ENCODE peak calls at places on chromosomes 13 and 19, in six cellular contexts. P is AG04450; J is fibroblast of lung; N is CD4-positive, CD25-positive, alpha-beta regulatory T cell; Y is cardiac fibroblast; D is IMR-90. I is an unnamed sample.

GRCh38 chr19:50556236-50557008 is 11.8 kb downstream of the LRRC4B start:
- DNase-seq in P (peak; percentile 16), Y (peak; percentile 65), J (peak; percentile 25), D (peak; percentile 59), N (peak; percentile 61), I (peak; percentile 64)

GRCh38 chr19:19105365-19106060 is 32.8 kb downstream of the TMEM161A start:
- DNase-seq in P (no peak), D (no peak), N (peak; percentile 7), Y (peak; percentile 36), J (peak; percentile 52), I (no peak)

GRCh38 chr19:16289594-16289993 is 35.0 kb upstream of the KLF2 start:
- DNase-seq in J (no peak), D (no peak), Y (no peak), N (peak; percentile 43), P (no peak), I (no peak)

GRCh38 chr13:79593611-79594275 is 112.8 kb downstream of the NDFIP2 start:
- DNase-seq in N (no peak), P (no peak), D (peak; percentile 11), Y (peak; percentile 82), J (peak; percentile 86), I (no peak)

GRCh38 chr13:37443538-37443937 is 155.0 kb downstream of the POSTN start:
- DNase-seq in N (no peak), Y (peak; percentile 97), D (peak; percentile 90), J (peak; percentile 92), P (peak; percentile 52), I (no peak)

GRCh38 chr13:36344886-36345437 is 1.2 kb downstream of the SPART start:
- DNase-seq in N (peak; percentile 46), Y (peak; percentile 35), J (peak; percentile 17), D (no peak), P (no peak), I (no peak)

GRCh38 chr19:39341122-39341719 is 1.0 kb upstream of the SAMD4B start:
- DNase-seq in J (peak; percentile 34), Y (no peak), P (no peak), D (no peak), N (peak; percentile 40), I (peak; percentile 51)

GRCh38 chr13:94858856-94859811 is 146.8 kb upstream of the SOX21 start:
- DNase-seq in N (no peak), D (peak; percentile 5), J (peak; percentile 38), Y (no peak), P (no peak), I (peak; percentile 46)

GRCh38 chr19:51784109-51784785 is 10.7 kb upstream of the FPR3 start:
- DNase-seq in Y (no peak), D (no peak), J (no peak), N (no peak), P (no peak), I (no peak)

GRCh38 chr19:40584007-40584406 is 7.3 kb downstream of the SHKBP1 start:
- DNase-seq in D (no peak), J (no peak), N (no peak), P (no peak), Y (peak; percentile 36), I (no peak)

GRCh38 chr19:16620584-16620983 is 7.4 kb downstream of the MED26 start:
- DNase-seq in D (no peak), P (no peak), N (no peak), Y (no peak), J (no peak), I (no peak)

GRCh38 chr13:97786510-97786909 is 167.0 kb upstream of the IPO5 start:
- DNase-seq in J (no peak), D (no peak), N (no peak), Y (no peak), P (no peak), I (no peak)

GRCh38 chr13:73421310-73421912 is 362.6 kb downstream of the KLF5 start:
- DNase-seq in N (no peak), D (peak; percentile 68), P (no peak), Y (peak; percentile 93), J (peak; percentile 96), I (no peak)

GRCh38 chr19:8571006-8571411 is 6.2 kb downstream of the MYO1F start:
- DNase-seq in J (peak; percentile 54), D (peak; percentile 68), Y (peak; percentile 72), N (peak; percentile 85), P (no peak), I (peak; percentile 89)

GRCh38 chr13:21221268-21221667 is 44.8 kb downstream of the MRPL57 start:
- DNase-seq in N (no peak), P (no peak), D (no peak), Y (no peak), J (no peak), I (no peak)

GRCh38 chr19:57927587-57927986 is 7.6 kb downstream of the ZNF418 start:
- DNase-seq in N (no peak), P (no peak), D (no peak), J (no peak), Y (no peak), I (no peak)
- H3K4me3 ChIP-seq in N (no peak overlapping the region), P (no peak overlapping the region), D (no peak overlapping the region), J (no peak overlapping the region), Y (no peak overlapping the region), I (no peak overlapping the region)

GRCh38 chr13:109835321-109835720 is 48.9 kb upstream of the IRS2 start:
- DNase-seq in J (peak; percentile 25), N (no peak), P (no peak), Y (peak; percentile 43), D (peak; percentile 38), I (no peak)
- H3K4me3 ChIP-seq in J (no peak overlapping the region), N (no peak overlapping the region), P (no peak overlapping the region), Y (no peak overlapping the region), D (no peak overlapping the region), I (no peak overlapping the region)

DNA sequence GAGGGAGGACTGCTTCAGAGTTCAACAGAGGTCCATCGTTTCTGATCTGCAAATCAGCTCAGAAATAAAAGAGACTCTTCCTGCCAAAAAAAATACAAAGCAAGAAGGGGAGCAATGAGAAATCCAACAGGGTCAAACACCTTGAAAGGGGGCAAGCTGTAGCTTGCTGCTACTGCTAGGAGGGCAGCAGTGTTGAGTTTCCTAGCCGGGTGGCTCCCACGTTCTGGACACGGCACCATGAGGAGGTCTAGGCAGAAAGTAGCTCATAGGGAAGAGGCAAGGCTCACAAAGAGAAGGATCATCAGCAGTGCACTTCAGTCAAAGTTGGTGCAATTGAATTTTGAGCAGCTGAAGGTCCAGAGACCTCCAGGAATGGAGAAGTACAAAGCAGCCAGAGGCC is 75.3 kb downstream of the FOXO1 start:
- DNase-seq in Y (no peak), J (no peak), P (no peak), D (no peak), N (no peak), I (no peak)
- H3K4me3 ChIP-seq in Y (no peak overlapping the region), J (no peak overlapping the region), P (no peak overlapping the region), D (no peak overlapping the region), N (peak overlapping the region; percentile 60), I (no peak overlapping the region)

GRCh38 chr13:112204376-112204775 is 137.4 kb downstream of the SOX1 start:
- DNase-seq in Y (no peak), P (no peak), N (no peak), D (no peak), J (no peak), I (no peak)
- H3K4me3 ChIP-seq in Y (no peak overlapping the region), P (no peak overlapping the region), N (no peak overlapping the region), D (no peak overlapping the region), J (no peak overlapping the region), I (no peak overlapping the region)

GRCh38 chr19:49546825-49547565 is 19.2 kb downstream of the RCN3 start:
- DNase-seq in N (peak; percentile 82), Y (peak; percentile 94), D (peak; percentile 89), P (peak; percentile 86), J (peak; percentile 79), I (no peak)
- H3K4me3 ChIP-seq in N (peak overlapping the region; percentile 65), Y (no peak overlapping the region), D (no peak overlapping the region), P (no peak overlapping the region), J (no peak overlapping the region), I (no peak overlapping the region)